ENCODE peak calls at places on chromosomes 5 and 9, in four cellular contexts. T, M, P and Q are unnamed samples.

GRCh38 chr5:130616161-130616560 is 548.9 kb downstream of the HINT1 start:
- DNase-seq in T (no peak), M (no peak), P (no peak), Q (no peak)

GRCh38 chr5:139393497-139394122 is 1.3 kb downstream of the PROB1 start:
- DNase-seq in M (no peak), T (no peak), P (peak), Q (no peak)

GRCh38 chr5:35626108-35626507 is 8.4 kb downstream of the SPEF2 start:
- DNase-seq in M (no peak), T (peak), P (no peak), Q (no peak)

GRCh38 chr5:164650427-164650826 is 1145.0 kb downstream of the MAT2B start:
- DNase-seq in T (no peak), P (no peak), M (no peak), Q (no peak)

GRCh38 chr9:89874351-89875321 is 269.8 kb downstream of the GADD45G start:
- DNase-seq in M (peak), T (no peak), P (no peak), Q (no peak)

GRCh38 chr5:139733698-139734491 is 61.7 kb upstream of the PSD2 start:
- DNase-seq in P (no peak), M (no peak), T (no peak), Q (no peak)

GRCh38 chr5:79974896-79975295 is 16.2 kb downstream of the MTX3 start:
- DNase-seq in T (no peak), P (no peak), M (no peak), Q (no peak)

GRCh38 chr5:129460951-129461815 is 1.1 kb downstream of the ADAMTS19 start:
- DNase-seq in T (no peak), M (no peak), P (peak), Q (no peak)

GRCh38 chr5:150538007-150538917 is 30.3 kb downstream of the NDST1 start:
- DNase-seq in P (no peak), T (no peak), M (no peak), Q (no peak)

GRCh38 chr9:98805506-98806272 is 1.8 kb upstream of the GALNT12 start:
- DNase-seq in T (no peak), M (no peak), P (no peak), Q (no peak)

GRCh38 chr9:698276-698675 is 143.2 kb upstream of the DMRT1 start:
- DNase-seq in P (no peak), T (no peak), M (no peak), Q (no peak)

GRCh38 chr5:180860273-180860886 is 696 bp downstream of the ZFP62 start:
- DNase-seq in T (no peak), M (no peak), P (peak), Q (no peak)
- TF ChIP-seq CTCF in T (no peak), M (peak), P (no peak), Q (peak)

GRCh38 chr9:14399736-14400657 is 86.1 kb upstream of the NFIB start:
- DNase-seq in M (no peak), P (no peak), T (no peak), Q (no peak)

GRCh38 chr9:14396171-14396570 is 82.2 kb upstream of the NFIB start:
- DNase-seq in M (no peak), T (no peak), P (no peak), Q (no peak)

GRCh38 chr9:14405176-14405575 is 91.2 kb upstream of the NFIB start:
- DNase-seq in P (no peak), T (no peak), M (no peak), Q (no peak)

GRCh38 chr9:14403112-14403511 is 89.2 kb upstream of the NFIB start:
- DNase-seq in M (no peak), P (no peak), T (no peak), Q (no peak)

GRCh38 chr9:14400658-14400995 is 86.7 kb upstream of the NFIB start:
- DNase-seq in P (peak), M (peak), T (no peak), Q (peak)
- TF ChIP-seq CTCF in P (no peak), M (peak), T (peak), Q (peak)

GRCh38 chr9:19122490-19123042 is 4.7 kb downstream of the PLIN2 start:
- DNase-seq in M (no peak), T (no peak), P (no peak), Q (no peak)
- TF ChIP-seq CTCF in M (no peak), T (no peak), P (no peak), Q (no peak)

DNA sequence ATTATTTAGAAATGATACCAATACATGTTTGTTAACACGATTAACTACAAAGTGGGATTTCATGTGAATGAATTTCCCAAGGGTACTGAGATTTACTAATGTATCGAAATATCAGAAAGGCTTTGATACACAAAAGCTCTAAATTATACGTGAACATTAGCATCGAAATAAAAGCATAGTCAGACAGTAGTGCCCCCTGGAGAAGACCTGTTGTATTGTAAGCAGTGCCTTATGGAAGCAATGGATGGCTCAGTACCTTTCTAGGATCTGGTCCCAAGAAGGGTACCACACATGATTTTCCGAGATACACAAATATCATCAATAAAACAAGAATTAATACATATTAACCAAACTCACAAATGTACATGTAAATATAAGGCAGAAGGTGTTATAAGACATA is 153.8 kb downstream of the CDH12 start:
- DNase-seq in P (no peak), M (no peak), T (no peak), Q (no peak)
- TF ChIP-seq CTCF in P (no peak), M (no peak), T (no peak), Q (no peak)

GRCh38 chr5:124176692-124177091 is 569.7 kb downstream of the ZNF608 start:
- DNase-seq in M (peak), T (no peak), P (no peak), Q (no peak)
- TF ChIP-seq CTCF in M (no peak), T (no peak), P (no peak), Q (peak)

DNA sequence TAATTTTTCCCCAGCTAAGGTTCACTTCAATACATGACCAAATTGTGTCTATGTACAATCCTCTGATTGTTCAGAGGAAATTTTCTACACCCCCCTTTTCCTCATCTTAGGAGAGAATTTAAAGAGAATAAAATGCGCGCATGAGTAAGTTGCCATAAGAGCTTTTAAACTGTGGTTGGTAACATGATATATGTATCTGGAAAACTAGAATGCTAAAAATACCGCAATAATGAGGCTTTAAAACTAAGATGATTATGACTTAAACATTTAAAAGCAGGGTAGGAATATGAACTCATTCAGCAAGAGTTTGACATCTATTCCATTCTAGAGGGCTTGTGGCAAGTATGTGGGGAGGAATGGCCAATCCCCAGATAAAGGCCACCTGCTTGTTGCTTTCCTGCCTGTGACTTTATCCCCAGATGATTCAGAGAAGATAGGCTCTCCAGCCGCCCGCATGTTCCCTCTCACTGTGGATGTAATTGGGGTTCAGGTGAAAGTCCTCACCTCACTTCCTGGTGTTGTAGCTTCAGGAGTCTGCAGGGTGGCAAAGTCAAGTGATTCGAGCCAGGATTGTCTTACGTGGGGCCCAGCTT is 26.5 kb upstream of the BASP1 start:
- DNase-seq in M (no peak), P (no peak), T (no peak), Q (no peak)
- TF ChIP-seq CTCF in M (no peak), P (no peak), T (no peak), Q (no peak)

DNA sequence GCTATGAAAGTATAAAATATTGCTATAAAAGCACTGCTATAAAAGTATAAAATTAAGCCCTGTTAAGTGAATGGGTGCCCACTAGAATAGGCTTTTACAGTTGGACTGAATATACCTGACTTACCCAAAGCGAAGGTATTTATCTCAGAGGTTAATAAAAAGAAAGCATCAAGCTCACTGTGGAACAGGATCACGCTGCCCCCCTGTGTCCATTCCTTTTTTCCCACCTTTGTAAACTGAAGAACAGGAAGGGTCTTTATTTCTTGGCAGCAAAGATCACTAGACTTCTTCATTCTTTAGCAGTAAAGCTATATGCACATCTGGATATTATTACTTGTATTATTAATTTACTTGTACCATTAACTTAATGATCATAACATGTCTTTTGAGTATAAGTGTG is 22.1 kb upstream of the PLPP6 start:
- DNase-seq in T (no peak), P (peak), M (no peak), Q (no peak)
- TF ChIP-seq CTCF in T (peak), P (peak), M (no peak), Q (peak)

DNA sequence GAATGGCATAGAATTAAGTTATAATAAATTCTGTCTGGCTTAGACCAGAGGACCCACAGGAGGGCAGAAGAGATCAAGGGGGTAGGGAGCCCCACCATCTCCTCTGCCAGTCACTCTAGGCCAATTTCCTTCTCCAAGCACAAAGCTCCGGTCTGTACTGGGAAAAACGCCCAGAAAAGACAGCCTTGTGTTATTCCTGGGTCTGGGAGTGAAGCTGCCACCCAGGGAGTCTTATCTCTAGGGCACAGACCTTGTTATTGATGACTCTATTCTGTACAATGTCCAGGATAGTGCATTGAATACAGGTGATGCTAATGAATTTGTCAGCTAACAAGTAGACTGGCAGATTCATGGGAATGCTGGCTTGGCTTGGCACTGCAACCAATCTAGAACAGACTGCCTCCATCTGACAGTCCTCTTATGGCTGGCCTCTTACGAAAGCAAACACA is 60.7 kb downstream of the MED27 start:
- DNase-seq in M (no peak), P (no peak), T (no peak), Q (no peak)
- TF ChIP-seq CTCF in M (no peak), P (no peak), T (no peak), Q (no peak)